ENCODE peak calls at places on chromosome 14, in four cellular contexts. Z is GM23248, C is dorsolateral prefrontal cortex, T is HAP-1. J is an unnamed sample.

GRCh38 chr14:26917086-26917485 is 319.3 kb upstream of the NOVA1 start:
- DNase-seq in Z (peak), C (no peak), T (peak), J (peak)

GRCh38 chr14:101876539-101876938 is 87.8 kb upstream of the DYNC1H1 start:
- DNase-seq in Z (peak), T (no peak), C (peak), J (peak)

GRCh38 chr14:100790785-100791667 is 34.9 kb upstream of the MEG3 start:
- DNase-seq in C (no peak), T (no peak), Z (no peak), J (no peak)

GRCh38 chr14:20632831-20633771 is 8.4 kb downstream of the OR6S1 start:
- DNase-seq in C (no peak), Z (peak), T (peak), J (no peak)

GRCh38 chr14:39247256-39247655 is 13.5 kb downstream of the MIA2 start:
- DNase-seq in C (no peak), Z (peak), T (no peak), J (no peak)

GRCh38 chr14:97625512-97625911 is 828.3 kb downstream of the VRK1 start:
- DNase-seq in C (no peak), Z (no peak), T (no peak), J (no peak)

GRCh38 chr14:97266653-97267052 is 469.5 kb downstream of the VRK1 start:
- DNase-seq in Z (peak), C (no peak), T (no peak), J (no peak)

GRCh38 chr14:32404784-32405573 is 75.9 kb downstream of the AKAP6 start:
- DNase-seq in Z (no peak), T (no peak), C (no peak), J (no peak)

GRCh38 chr14:99792551-99793212 is 531 bp upstream of the EML1 start:
- DNase-seq in T (no peak), C (no peak), Z (peak), J (peak)

GRCh38 chr14:104725772-104726548 is 1.9 kb downstream of the ADSS1 start:
- DNase-seq in Z (peak), T (no peak), C (no peak), J (no peak)

GRCh38 chr14:103561381-103562134 is 899 bp downstream of the BAG5 start:
- DNase-seq in C (no peak), Z (peak), T (peak), J (peak)

GRCh38 chr14:65414961-65415589 is 2.5 kb downstream of the FUT8 start:
- DNase-seq in T (peak), Z (peak), C (no peak), J (no peak)

GRCh38 chr14:74389980-74390379 is 36.0 kb downstream of the SYNDIG1L start:
- DNase-seq in Z (no peak), T (no peak), C (no peak), J (no peak)

GRCh38 chr14:104179126-104179525 is 40.7 kb downstream of the KIF26A start:
- DNase-seq in Z (no peak), C (no peak), T (no peak), J (no peak)

GRCh38 chr14:64394973-64395633 is 7.0 kb downstream of the MTHFD1 start:
- DNase-seq in T (no peak), Z (no peak), C (no peak), J (no peak)

DNA sequence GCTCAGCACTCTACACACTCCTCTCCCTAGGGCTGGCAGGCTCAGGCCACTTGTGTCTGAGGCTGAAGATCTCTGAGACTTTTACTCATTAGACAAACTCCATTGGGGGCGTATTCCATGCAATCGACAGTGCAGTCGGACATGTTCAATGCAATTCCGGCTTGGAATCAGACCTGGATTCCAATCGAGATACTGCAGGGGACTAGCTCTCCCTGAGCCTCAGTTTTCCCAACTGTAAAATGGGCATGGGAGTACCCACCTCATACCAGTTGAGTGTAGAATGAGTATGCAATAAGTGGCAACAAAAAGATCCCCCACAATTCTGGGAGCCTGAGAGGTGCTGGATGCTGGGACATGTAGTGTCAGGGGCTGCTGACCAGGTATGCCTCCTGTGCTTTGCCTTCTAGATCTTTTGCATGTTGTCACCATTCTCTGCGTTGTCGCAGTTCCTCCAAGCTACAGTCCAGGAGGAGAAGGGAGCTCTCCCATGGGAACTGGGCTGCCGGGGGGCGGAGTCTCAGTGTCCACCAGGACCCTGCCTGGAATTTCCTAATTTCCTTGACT is 8.3 kb downstream of the TTC6 start:
- DNase-seq in Z (no peak), C (no peak), T (no peak), J (no peak)
- H3K4me3 ChIP-seq in Z (no peak), C (no peak), T (no peak), J (no peak)

DNA sequence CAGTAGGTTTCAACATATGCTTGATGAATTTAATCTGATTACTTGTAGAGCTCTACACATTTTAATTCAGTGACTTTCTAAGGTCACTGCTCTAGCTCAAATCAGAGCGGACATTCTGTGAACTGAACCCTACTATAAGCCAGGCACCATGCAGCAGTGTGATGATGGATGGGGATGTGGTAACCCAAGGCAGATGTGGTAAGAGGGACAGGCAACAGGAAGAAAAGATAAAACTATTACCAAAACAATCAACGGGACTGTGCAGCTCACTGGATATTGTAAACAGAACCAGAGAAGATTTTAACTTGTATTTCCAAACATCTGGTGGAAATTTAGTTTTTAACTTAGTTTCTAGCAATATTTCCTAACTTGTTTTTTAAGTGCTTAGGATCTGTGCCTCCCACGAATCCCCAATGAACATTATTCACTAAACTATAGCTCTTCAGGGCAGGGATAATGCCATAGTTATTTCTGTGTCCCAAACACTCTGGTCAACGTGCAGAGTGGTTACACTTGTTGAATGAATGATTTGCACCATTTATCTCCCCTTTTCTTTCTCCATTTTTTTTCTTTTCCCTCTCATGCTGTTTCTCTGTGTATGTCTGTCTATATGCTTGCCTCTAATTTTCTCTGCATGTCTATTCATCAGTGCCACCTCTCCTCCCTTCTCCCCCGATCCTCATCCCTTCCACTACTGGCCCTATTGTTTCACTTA is 3.0 kb downstream of the ERO1A start:
- DNase-seq in T (no peak), C (no peak), Z (peak), J (no peak)
- H3K4me3 ChIP-seq in T (no peak), C (no peak), Z (peak), J (no peak)

GRCh38 chr14:94615823-94616570 is 3.8 kb downstream of the SERPINA3 start:
- DNase-seq in T (no peak), Z (no peak), C (no peak), J (peak)

GRCh38 chr14:94619297-94619696 is 7.1 kb downstream of the SERPINA3 start:
- DNase-seq in T (no peak), C (no peak), Z (no peak), J (no peak)

GRCh38 chr14:94617366-94617941 is 5.3 kb downstream of the SERPINA3 start:
- DNase-seq in Z (no peak), C (no peak), T (no peak), J (no peak)

GRCh38 chr14:94620597-94620996 is 8.4 kb downstream of the SERPINA3 start:
- DNase-seq in T (no peak), C (no peak), Z (no peak), J (peak)

GRCh38 chr14:94617988-94618822 is 6.0 kb downstream of the SERPINA3 start:
- DNase-seq in T (no peak), C (no peak), Z (peak), J (no peak)
- H3K4me3 ChIP-seq in T (no peak), C (no peak), Z (no peak), J (no peak)

GRCh38 chr14:22882529-22883190 is 362 bp upstream of the REM2 start:
- DNase-seq in C (peak), T (no peak), Z (peak), J (no peak)
- H3K4me3 ChIP-seq in C (peak), T (no peak), Z (no peak), J (no peak)

DNA sequence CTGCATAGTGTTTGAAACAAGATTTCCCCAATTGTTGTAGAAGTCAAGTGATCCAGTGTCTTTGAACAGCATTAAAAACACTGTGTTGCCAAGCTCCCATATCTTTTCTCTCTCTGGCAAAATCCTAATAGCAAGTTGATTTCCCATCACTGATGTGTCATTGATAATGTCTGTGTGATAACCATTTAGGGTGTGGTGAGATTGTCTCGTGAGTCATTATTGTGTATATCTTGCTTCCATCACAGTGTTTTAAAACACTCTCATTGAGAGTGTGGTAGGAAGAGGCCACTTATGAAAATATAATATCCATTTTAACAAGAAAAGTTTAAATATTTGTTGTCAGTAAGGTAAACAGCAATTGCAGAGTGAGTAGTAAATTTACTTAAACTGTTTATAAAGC is 74.7 kb downstream of the PRORP start:
- DNase-seq in Z (peak), T (no peak), C (no peak), J (no peak)
- H3K4me3 ChIP-seq in Z (no peak), T (no peak), C (no peak), J (no peak)

GRCh38 chr14:67814826-67815225 is 1.6 kb downstream of the ZFYVE26 start:
- DNase-seq in Z (peak), C (no peak), T (no peak), J (no peak)
- H3K4me3 ChIP-seq in Z (peak), C (no peak), T (no peak), J (no peak)

J was measured in lower leg skin.